ENCODE peak calls at places on chromosomes 13 and 19, in seven cellular contexts. Q, D, M, J, E, T and Y are unnamed samples.

GRCh38 chr19:11560404-11560988 is 1.5 kb upstream of the ELOF1 start:
- DNase-seq in Q (no peak), D (peak; percentile 41), M (no peak), J (no peak), E (peak; percentile 91), T (no peak), Y (peak; percentile 94)

GRCh38 chr19:4016486-4016885 is 8.9 kb downstream of the PIAS4 start:
- DNase-seq in Q (no peak), D (no peak), M (no peak), J (no peak), E (no peak), T (no peak), Y (no peak)

GRCh38 chr19:7010722-7011593 is 10.3 kb downstream of the MBD3L2B start:
- DNase-seq in Q (no peak), D (no peak), M (no peak), J (no peak), E (no peak), T (no peak), Y (no peak)

GRCh38 chr13:88434953-88435352 is 763.8 kb downstream of the SLITRK5 start:
- DNase-seq in Q (no peak), D (no peak), M (no peak), J (no peak), E (no peak), T (no peak), Y (no peak)

GRCh38 chr19:38395381-38396127 is 7.1 kb downstream of the SPRED3 start:
- DNase-seq in Q (no peak), D (no peak), M (no peak), J (no peak), E (no peak), T (no peak), Y (no peak)

GRCh38 chr19:39843919-39844793 is 2.0 kb downstream of the FBL start:
- DNase-seq in Q (no peak), D (no peak), M (no peak), J (no peak), E (peak; percentile 55), T (no peak), Y (peak; percentile 60)

GRCh38 chr13:25864936-25865335 is 186.9 kb downstream of the SHISA2 start:
- DNase-seq in Q (no peak), D (no peak), M (no peak), J (no peak), E (no peak), T (no peak), Y (no peak)

GRCh38 chr13:24693862-24694471 is 13.8 kb downstream of the ATP12A start:
- DNase-seq in Q (no peak), D (peak; percentile 46), M (no peak), J (peak; percentile 22), E (peak; percentile 76), T (no peak), Y (peak; percentile 75)

DNA sequence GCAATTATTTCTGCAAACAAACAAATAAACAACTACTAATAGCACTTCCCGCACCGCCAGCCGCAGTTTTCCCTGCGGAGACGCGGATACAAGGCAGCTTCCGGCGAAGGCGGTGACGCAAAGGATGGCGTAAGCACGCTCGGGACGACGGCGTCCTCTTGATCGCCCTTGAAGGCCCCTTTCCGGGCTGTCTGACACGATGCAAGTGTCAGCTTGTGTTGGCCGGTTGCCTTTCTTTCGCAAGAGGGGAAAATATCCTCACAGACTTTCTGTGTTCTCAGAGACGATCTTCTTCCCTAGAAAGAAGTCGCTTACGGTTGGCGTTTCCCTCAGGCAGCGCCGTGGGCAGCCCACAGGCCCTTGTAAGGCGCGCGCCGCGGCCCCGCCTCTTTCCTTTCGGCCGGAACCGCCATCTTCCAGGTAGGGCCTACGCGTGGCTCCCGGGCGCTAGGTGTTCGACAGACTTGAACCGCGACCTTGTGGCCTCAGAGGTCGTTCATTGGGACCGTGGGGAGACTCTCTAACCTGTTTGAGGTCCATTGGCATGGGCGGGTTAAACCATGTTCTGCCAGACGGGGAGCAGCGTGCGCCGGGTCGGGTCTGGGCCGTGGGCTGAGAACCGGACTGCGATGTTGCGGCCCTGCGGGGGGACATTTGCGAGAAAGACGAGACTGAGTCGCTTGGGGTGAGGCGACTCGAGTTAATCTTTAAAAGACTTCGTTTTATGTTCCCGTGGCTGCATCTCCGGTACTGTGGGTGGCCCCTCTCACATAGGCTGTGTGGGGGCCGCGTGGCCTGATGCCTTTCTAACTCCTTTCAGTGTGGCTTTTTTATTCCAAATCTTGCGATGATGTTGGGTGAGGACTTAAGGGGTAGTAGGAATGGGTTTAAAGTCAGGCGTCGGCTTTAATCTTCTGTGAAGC is at the start of gene RPL21:
- DNase-seq in Q (peak; percentile 97), D (peak; percentile 96), M (peak; percentile 98), J (peak; percentile 96), E (peak; percentile 99), T (peak; percentile 96), Y (peak; percentile 98)
- TF ChIP-seq POLR2A in Q (peak; percentile 75), D (no peak), M (peak; percentile 90), J (peak; percentile 92), E (peak; percentile 91), T (no peak), Y (peak; percentile 97)

DNA sequence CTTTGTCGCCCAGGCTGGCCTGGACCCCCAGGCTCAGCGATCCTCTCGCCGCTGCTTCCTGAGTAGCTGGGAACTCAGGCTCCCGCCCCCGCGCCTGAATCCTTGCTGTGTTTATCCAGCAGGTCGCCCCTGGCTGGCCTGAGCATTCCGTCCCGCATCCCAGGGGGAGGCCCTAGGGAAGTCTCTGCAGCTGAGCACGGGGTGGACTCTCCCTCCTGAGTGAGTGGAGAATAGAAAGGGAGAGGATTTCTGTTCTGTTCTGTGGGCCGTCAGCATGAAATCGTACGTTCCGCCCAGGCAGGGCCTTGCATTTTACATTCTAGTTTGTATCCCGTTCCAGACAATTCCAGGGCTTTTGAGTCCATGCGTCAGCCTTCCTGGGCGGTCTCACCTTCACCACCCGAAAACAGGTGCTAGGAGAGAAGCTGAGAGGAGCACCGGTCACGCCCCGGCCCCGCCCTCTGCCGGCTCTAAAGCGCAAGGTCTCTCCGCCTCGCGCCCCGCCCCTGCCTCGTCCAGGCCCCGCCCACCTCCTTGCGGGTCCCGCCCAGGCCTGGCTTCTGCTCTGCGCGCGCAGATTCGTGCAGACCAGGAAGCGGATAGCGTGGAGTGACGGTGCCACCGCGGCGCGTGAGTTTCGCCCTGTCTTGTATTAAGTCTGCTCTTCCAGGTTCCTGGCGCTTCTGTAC is at the start of gene ZNF761:
- DNase-seq in Q (peak; percentile 98), D (peak; percentile 99), M (peak; percentile 99), J (peak; percentile 90), E (peak; percentile 91), T (peak; percentile 93), Y (peak; percentile 97)
- TF ChIP-seq POLR2A in Q (peak; percentile 63), D (no peak), M (no peak), J (peak; percentile 84), E (peak; percentile 89), T (no peak), Y (peak; percentile 68)

GRCh38 chr19:2560369-2560768 is 84.4 kb downstream of the GADD45B start:
- DNase-seq in Q (peak; percentile 17), D (no peak), M (peak; percentile 44), J (no peak), E (no peak), T (no peak), Y (no peak)

GRCh38 chr19:2557093-2557440 is 81.1 kb downstream of the GADD45B start:
- DNase-seq in Q (peak; percentile 27), D (no peak), M (no peak), J (no peak), E (no peak), T (no peak), Y (no peak)

GRCh38 chr19:2561221-2561620 is 85.3 kb downstream of the GADD45B start:
- DNase-seq in Q (peak; percentile 23), D (no peak), M (peak; percentile 51), J (no peak), E (no peak), T (no peak), Y (no peak)

GRCh38 chr19:2558543-2558942 is 82.6 kb downstream of the GADD45B start:
- DNase-seq in Q (no peak), D (no peak), M (no peak), J (no peak), E (no peak), T (no peak), Y (no peak)

DNA sequence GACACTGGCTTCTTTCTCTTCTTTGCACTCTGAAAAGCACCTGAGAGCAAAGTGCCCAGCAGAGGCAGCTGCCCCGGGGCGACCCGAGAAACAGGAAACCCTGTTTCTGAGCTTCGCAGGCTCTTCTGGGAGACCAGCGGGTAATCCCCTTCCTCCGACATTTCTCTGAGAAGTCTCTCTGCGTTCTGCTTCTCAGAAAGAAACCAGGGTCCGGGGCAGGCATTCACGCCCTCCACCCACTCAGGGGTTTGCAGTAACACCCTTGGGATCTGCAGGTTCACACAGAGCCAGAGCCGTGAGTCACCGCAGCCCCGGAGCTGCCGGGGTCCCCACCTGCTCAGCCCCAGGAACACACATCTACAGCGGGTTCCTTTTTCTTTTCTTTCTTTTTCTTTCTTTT is 86.0 kb downstream of the GADD45B start:
- DNase-seq in Q (peak; percentile 15), D (no peak), M (peak; percentile 88), J (no peak), E (peak; percentile 49), T (no peak), Y (no peak)
- TF ChIP-seq POLR2A in Q (no peak), D (no peak), M (no peak), J (no peak), E (no peak), T (no peak), Y (no peak)

DNA sequence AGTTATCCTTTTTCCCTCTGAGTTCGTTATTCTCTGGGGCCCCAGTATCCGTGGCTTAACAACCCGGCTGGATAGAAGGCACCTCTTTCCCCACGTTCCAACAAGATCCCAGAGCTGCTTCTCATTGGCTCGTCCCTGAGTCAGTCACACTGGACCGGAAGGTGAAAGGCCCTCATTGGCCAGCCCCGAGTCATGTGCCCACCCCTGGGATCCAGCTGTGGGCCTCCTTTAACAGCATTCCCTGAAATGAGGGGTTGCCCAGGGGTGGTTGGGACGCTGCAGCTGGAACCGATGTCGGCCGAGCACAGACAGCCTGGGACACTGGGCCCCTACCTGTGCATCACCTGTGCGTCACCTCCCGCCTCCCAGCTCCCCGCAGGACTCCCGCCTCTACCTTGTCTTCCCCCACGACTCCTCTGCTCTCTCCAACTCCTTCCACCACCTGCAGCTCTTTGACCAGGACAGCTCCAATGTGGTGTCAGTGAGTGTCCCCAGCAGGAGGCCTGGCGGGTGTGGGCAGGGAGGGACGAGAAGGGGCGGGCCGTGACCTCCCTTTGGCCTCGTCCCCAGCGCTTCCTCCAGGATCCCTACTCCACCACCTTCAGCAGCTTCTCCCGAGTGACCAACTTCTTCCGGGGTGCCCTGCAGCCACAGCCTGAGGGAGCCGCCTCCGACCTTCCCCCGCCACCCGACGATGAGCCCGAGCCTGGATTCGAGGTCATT is 4.3 kb downstream of the TBC1D17 start:
- DNase-seq in Q (peak; percentile 42), D (no peak), M (no peak), J (no peak), E (no peak), T (no peak), Y (no peak)
- TF ChIP-seq POLR2A in Q (no peak), D (no peak), M (no peak), J (no peak), E (no peak), T (no peak), Y (no peak)

DNA sequence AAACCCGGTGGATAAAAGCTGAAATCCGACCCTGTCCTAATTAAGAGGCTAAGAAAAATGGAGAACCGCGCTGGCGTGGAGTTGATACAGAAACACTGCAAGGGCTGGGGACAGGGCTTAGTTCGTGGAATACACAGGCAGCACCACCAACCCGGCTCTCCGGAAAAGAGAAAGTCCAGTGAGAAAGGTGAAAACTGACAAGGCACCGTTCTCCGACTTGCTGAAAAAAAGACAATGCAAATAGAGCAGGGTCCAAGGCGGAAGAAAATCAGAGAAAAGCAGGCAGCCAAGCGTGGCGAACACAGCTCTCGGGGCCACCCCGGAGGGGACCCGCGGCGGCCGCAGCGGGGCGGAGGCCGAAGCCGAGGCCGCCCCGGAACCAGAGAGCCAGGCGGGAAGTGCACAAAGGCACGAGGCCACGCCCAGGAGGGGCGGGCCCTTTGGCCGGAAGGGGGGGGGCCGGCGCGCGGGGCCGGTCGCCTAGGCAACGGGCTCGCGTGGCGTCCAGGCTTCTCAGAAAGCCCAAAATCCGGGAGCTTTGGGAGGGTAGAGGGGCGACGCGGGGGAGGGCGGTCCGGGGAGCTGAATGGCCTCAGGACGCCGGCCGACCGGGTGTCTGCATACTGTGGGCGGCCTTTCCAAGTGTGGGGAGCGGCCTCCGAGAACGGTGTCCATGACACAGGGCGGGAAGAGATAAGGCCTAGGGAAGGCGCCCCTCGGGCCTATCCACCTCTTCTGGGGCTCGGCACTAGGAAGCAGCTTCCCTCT is 1.2 kb upstream of the ING1 start:
- DNase-seq in Q (peak; percentile 92), D (peak; percentile 89), M (peak; percentile 97), J (peak; percentile 79), E (peak; percentile 93), T (peak; percentile 77), Y (peak; percentile 91)
- TF ChIP-seq POLR2A in Q (peak; percentile 81), D (no peak), M (no peak), J (peak; percentile 93), E (peak; percentile 99), T (peak; percentile 71), Y (peak; percentile 89)